ENCODE peak calls at places on chromosomes 2 and 18, in ten cellular contexts. V is lung; R is thyroid gland; P is psoas muscle; U is H9; N is heart left ventricle; J is OCI-LY7; S is CD8-positive, alpha-beta T cell; Q is A549; A is MM.1S. L is an unnamed sample.
A peak's percentile ranks its signal among the peaks of the same experiment; 100 is the strongest.

GRCh38 chr18:40407913-40408312 is 1547.1 kb upstream of the PIK3C3 start:
- DNase-seq in V (no peak), R (no peak), P (no peak), U (no peak), N (no peak), J (no peak), S (no peak), Q (no peak), A (no peak), L (no peak)

GRCh38 chr2:232464534-232464865 is 8.5 kb downstream of the ALPI start:
- DNase-seq in V (no peak), R (no peak), P (no peak), U (peak; percentile 31), N (peak; percentile 11), J (no peak), S (no peak), Q (no peak), A (no peak), L (no peak)

GRCh38 chr2:157338013-157338412 is 12.4 kb upstream of the ERMN start:
- DNase-seq in V (no peak), R (no peak), P (no peak), U (no peak), N (no peak), J (no peak), S (no peak), Q (no peak), A (no peak), L (no peak)

GRCh38 chr2:240410808-240411207 is 24.7 kb upstream of the GPC1 start:
- DNase-seq in V (no peak), R (no peak), P (no peak), U (peak; percentile 11), N (no peak), J (no peak), S (no peak), Q (no peak), A (no peak), L (peak; percentile 40)

GRCh38 chr2:232891621-232892071 is 21.6 kb downstream of the SNORC start:
- DNase-seq in V (no peak), R (no peak), P (peak; percentile 37), U (no peak), N (no peak), J (no peak), S (no peak), Q (no peak), A (no peak), L (peak; percentile 7)

GRCh38 chr2:172082105-172082943 is 3.0 kb upstream of the DLX1 start:
- DNase-seq in V (no peak), R (no peak), P (no peak), U (no peak), N (no peak), J (no peak), S (no peak), Q (no peak), A (no peak), L (no peak)

GRCh38 chr2:174059178-174059874 is 94.2 kb upstream of the SP3 start:
- DNase-seq in V (no peak), R (no peak), P (no peak), U (no peak), N (no peak), J (no peak), S (no peak), Q (peak; percentile 16), A (no peak), L (no peak)

GRCh38 chr2:237726401-237726830 is 72.2 kb upstream of the RBM44 start:
- DNase-seq in V (no peak), R (peak; percentile 46), P (no peak), U (no peak), N (peak; percentile 75), J (no peak), S (no peak), Q (no peak), A (no peak), L (peak; percentile 66)

DNA sequence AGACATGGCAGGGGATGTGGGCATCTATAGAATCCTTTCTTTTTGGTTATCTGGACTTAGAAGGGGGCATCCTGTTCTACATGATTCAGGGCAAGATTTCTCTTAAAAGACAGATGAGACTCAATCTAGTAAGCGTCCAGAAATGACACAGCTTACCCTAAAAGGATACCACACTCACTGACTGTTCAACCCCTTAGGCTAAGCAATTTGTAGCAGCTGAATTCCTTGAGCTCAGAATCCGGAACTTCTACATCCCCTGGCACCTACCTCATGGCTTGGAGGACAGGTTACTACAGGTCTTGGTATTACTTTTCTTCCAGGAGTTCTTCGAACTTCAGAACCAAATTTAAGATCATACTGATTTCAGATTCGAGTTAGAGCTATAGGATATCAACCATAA is 138.4 kb downstream of the LAMA3 start:
- DNase-seq in V (no peak), R (peak; percentile 45), P (no peak), U (no peak), N (no peak), J (no peak), S (no peak), Q (no peak), A (no peak), L (no peak)
- H3K27ac ChIP-seq in V (no peak overlapping the region), R (no peak overlapping the region), P (no peak overlapping the region), U (no peak overlapping the region), N (no peak overlapping the region), J (no peak overlapping the region), S (no peak overlapping the region), Q (no peak overlapping the region), A (no peak overlapping the region), L (peak overlapping the region; percentile 83)

GRCh38 chr18:44837491-44838185 is 156.9 kb downstream of the SETBP1 start:
- DNase-seq in V (no peak), R (no peak), P (no peak), U (no peak), N (no peak), J (no peak), S (no peak), Q (no peak), A (no peak), L (no peak)

GRCh38 chr18:44830551-44830950 is 149.9 kb downstream of the SETBP1 start:
- DNase-seq in V (no peak), R (no peak), P (no peak), U (no peak), N (no peak), J (no peak), S (no peak), Q (no peak), A (no peak), L (no peak)

GRCh38 chr18:44835555-44836156 is 155.0 kb downstream of the SETBP1 start:
- DNase-seq in V (no peak), R (peak; percentile 75), P (no peak), U (no peak), N (no peak), J (no peak), S (no peak), Q (no peak), A (no peak), L (peak; percentile 58)

GRCh38 chr18:44839239-44839666 is 158.6 kb downstream of the SETBP1 start:
- DNase-seq in V (peak; percentile 67), R (peak; percentile 47), P (peak; percentile 78), U (peak; percentile 38), N (peak; percentile 75), J (no peak), S (peak; percentile 69), Q (peak; percentile 53), A (peak; percentile 52), L (peak; percentile 85)

DNA sequence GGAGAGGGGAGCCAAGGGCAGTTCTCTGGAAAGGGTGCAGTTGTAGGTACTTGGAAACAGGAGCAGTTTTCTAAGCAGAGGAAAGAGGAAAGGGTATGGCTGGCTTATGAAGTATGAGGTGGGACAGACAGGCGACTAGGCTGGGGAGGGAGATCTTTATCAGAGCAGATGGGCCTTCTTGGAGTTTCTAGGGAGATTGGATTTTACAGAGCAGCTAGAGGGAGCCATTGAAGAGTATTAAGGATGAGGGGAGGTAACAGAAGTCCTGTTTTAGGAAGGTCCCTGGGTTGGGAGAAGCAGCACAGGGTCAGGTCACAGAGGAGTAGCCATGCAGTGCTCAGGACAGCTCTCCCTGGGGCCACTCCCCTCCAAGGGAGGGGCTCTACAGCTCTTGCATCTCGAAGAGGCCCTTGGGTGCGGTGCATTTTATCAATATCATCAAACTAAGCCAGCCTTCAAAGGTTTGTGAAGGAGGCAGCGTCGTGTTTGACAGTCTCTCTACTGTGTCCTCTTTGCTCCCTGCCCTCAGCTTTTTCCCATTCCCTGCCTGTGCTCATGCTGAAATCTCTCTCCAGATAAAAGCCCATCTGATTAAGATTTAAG is 154.3 kb downstream of the SETBP1 start:
- DNase-seq in V (no peak), R (peak; percentile 34), P (no peak), U (no peak), N (no peak), J (no peak), S (no peak), Q (no peak), A (no peak), L (no peak)
- TF ChIP-seq CTCF in V (no peak), R (no peak), P (no peak), U (peak; percentile 15), N (no peak), J (no peak), S (no peak), Q (no peak), A (no peak), L (no peak)

GRCh38 chr18:63701952-63702351 is 808 bp upstream of the SERPINB11 start:
- DNase-seq in V (no peak), R (no peak), P (no peak), U (no peak), N (no peak), J (no peak), S (no peak), Q (no peak), A (no peak), L (no peak)

GRCh38 chr18:63702660-63703059 is at the start of gene SERPINB11:
- DNase-seq in V (no peak), R (no peak), P (no peak), U (no peak), N (no peak), J (no peak), S (no peak), Q (no peak), A (no peak), L (no peak)

GRCh38 chr18:63700501-63700900 is 2.3 kb upstream of the SERPINB11 start:
- DNase-seq in V (no peak), R (no peak), P (no peak), U (no peak), N (no peak), J (no peak), S (no peak), Q (no peak), A (no peak), L (no peak)

DNA sequence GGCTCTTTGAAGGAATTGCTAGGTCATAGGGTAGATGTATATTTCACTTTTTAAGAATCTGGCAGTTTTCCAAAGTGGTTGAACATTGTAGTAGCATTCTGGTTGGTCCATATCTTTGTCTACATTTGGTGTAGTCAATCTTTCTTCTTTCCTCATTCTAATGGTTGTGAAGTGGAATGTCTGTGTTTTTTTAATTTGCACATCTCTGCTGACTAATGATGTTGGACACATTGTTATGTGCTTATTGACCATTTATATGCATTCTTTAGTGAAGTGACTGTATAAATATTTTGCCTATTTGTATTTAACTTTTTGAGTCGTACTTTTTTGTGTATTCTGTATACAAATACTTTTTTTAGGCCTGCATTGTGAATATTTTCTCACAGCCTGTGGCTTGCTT is 5.5 kb upstream of the SERPINB11 start:
- DNase-seq in V (no peak), R (no peak), P (no peak), U (no peak), N (no peak), J (no peak), S (no peak), Q (no peak), A (no peak), L (no peak)
- H3K4me1 ChIP-seq in V (no peaks in the 10 kb centered on the region), R (no peaks in the 10 kb centered on the region), P (no peaks in the 10 kb centered on the region), U (no peaks in the 10 kb centered on the region), N (no peaks in the 10 kb centered on the region), J (no peaks in the 10 kb centered on the region), S (no peaks in the 10 kb centered on the region), Q (no peaks in the 10 kb centered on the region), A (no peaks in the 10 kb centered on the region), L (no peaks in the 10 kb centered on the region)

DNA sequence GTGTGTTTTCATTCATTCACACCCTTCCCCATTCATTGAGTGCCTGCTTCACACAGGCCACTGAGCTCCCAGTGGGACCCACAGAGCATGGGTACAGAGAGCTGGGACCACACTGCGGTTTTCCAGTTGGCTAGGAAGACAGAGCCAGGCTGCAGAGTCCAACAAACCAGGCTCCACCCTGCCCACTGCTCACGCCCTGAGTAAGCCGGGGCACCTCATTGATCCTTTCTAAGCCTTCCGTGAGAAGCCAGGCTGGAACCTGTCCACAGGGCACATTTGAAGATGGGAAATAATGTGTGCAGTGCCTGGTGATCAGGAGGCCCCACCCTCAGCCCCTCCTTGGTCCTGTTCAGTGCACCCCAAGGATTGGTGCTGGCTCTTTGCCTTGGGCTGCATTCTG is 13.5 kb downstream of the KCNIP3 start:
- DNase-seq in V (no peak), R (peak; percentile 49), P (no peak), U (no peak), N (no peak), J (no peak), S (no peak), Q (no peak), A (no peak), L (no peak)
- H3K27ac ChIP-seq in V (no peak overlapping the region), R (no peak overlapping the region), P (no peak overlapping the region), U (no peak overlapping the region), N (no peak overlapping the region), J (no peak overlapping the region), S (no peak overlapping the region), Q (no peak overlapping the region), A (no peak overlapping the region), L (no peak overlapping the region)